ENCODE peak calls at places on chromosomes 11 and 22, in six cellular contexts. A, F, H, K, E and U are unnamed samples.

GRCh38 chr22:32987081-32987631 is 71.0 kb downstream of the SYN3 start:
- DNase-seq in E (no peak), F (no peak), H (no peak), K (no peak), A (no peak), U (no peak)

GRCh38 chr11:36219996-36220395 is 69.2 kb downstream of the COMMD9 start:
- DNase-seq in E (no peak), H (no peak), A (no peak), K (no peak), F (no peak), U (no peak)

GRCh38 chr11:130728185-130729160 is 187.8 kb downstream of the SNX19 start:
- DNase-seq in A (no peak), H (no peak), E (no peak), K (no peak), F (no peak), U (no peak)

GRCh38 chr11:110525883-110526282 is 96.1 kb downstream of the FDX1 start:
- DNase-seq in E (no peak), H (peak; percentile 72), A (no peak), F (no peak), K (no peak), U (no peak)

GRCh38 chr11:16606784-16607674 is 131.4 kb upstream of the C11orf58 start:
- DNase-seq in E (no peak), F (no peak), K (peak; percentile 55), A (peak; percentile 80), H (peak; percentile 30), U (peak; percentile 74)

GRCh38 chr11:10828407-10828806 is 19.7 kb upstream of the EIF4G2 start:
- DNase-seq in F (no peak), H (no peak), E (no peak), K (no peak), A (no peak), U (no peak)

GRCh38 chr11:12019867-12020416 is 11.5 kb upstream of the DKK3 start:
- DNase-seq in K (no peak), H (no peak), E (no peak), A (no peak), F (no peak), U (no peak)

GRCh38 chr11:25547293-25547692 is 784.6 kb upstream of the ANO3 start:
- DNase-seq in H (no peak), K (no peak), F (no peak), E (no peak), A (no peak), U (no peak)

GRCh38 chr11:131561486-131561885 is 191.1 kb downstream of the NTM start:
- DNase-seq in F (no peak), K (no peak), E (no peak), A (no peak), H (no peak), U (no peak)

GRCh38 chr22:43529954-43530863 is 118.4 kb downstream of the MPPED1 start:
- DNase-seq in H (no peak), A (no peak), K (no peak), F (no peak), E (no peak), U (no peak)

GRCh38 chr22:41401781-41402648 is 20.3 kb downstream of the TEF start:
- DNase-seq in A (peak; percentile 86), F (no peak), E (no peak), H (peak; percentile 49), K (no peak), U (no peak)

GRCh38 chr11:11782532-11783110 is 59.2 kb upstream of the USP47 start:
- DNase-seq in H (no peak), F (no peak), A (no peak), E (no peak), K (no peak), U (no peak)

GRCh38 chr11:77223797-77224196 is 77.7 kb downstream of the GDPD4 start:
- DNase-seq in K (no peak), A (no peak), F (no peak), H (no peak), E (no peak), U (no peak)

GRCh38 chr11:76783294-76783900 is at the start of gene TSKU:
- DNase-seq in E (no peak), H (peak; percentile 47), A (peak; percentile 80), K (peak; percentile 67), F (no peak), U (peak; percentile 85)

GRCh38 chr11:83836883-83837654 is 550.9 kb upstream of the CCDC90B start:
- DNase-seq in K (peak; percentile 39), A (no peak), E (peak; percentile 63), H (peak; percentile 46), F (no peak), U (no peak)

GRCh38 chr22:26585104-26585790 is 4.7 kb downstream of the TPST2 start:
- DNase-seq in E (no peak), K (no peak), H (peak; percentile 79), A (peak; percentile 81), F (no peak), U (no peak)

GRCh38 chr22:33180371-33180770 is 122.2 kb upstream of the SYN3 start:
- DNase-seq in F (no peak), K (no peak), H (no peak), A (no peak), E (no peak), U (no peak)

GRCh38 chr11:111983187-111983986 is 41.8 kb upstream of the DLAT start:
- DNase-seq in K (peak; percentile 48), E (no peak), A (peak; percentile 80), H (peak; percentile 46), F (no peak), U (no peak)

GRCh38 chr11:33657757-33658156 is 42.9 kb downstream of the C11orf91 start:
- DNase-seq in F (no peak), A (no peak), K (no peak), H (no peak), E (no peak), U (no peak)

GRCh38 chr22:23834406-23834805 is 4.4 kb downstream of the DERL3 start:
- DNase-seq in H (no peak), E (no peak), A (peak; percentile 48), K (no peak), F (peak; percentile 76), U (no peak)

GRCh38 chr11:65786786-65787636 is at the start of gene OVOL1:
- DNase-seq in A (peak; percentile 91), E (no peak), K (no peak), F (peak; percentile 80), H (no peak), U (no peak)

GRCh38 chr11:94034207-94034606 is 13.1 kb downstream of the HEPHL1 start:
- DNase-seq in A (no peak), K (no peak), F (no peak), E (no peak), H (no peak), U (no peak)

DNA sequence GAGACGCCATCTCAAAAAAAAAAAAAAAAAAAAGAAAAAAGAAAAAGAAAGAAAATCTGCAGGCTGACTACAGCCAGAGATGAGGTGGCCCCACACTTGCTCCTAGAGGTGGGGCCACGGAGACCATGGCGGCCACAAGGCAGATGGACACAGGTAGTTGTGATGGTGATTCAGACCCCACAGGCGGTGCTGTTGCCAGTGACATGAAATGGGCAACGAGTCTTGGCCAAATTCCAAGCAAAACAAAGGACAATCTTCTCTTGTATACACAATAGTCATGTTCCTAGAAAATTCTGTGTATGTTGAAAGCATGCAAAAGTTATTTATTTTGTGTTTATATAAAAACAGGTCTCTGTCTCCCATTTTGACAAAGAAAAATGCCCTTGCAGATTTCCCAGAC is 22.6 kb upstream of the DAGLA start:
- DNase-seq in H (no peak), K (no peak), F (no peak), A (no peak), E (no peak), U (no peak)
- TF ChIP-seq CTCF in H (no peak), K (no peak), F (no peak), A (no peak), E (no peak), U (no peak)

GRCh38 chr22:28241637-28242290 is 322.7 kb upstream of the PITPNB start:
- DNase-seq in F (no peak), H (no peak), K (no peak), A (no peak), E (no peak), U (no peak)
- TF ChIP-seq CTCF in F (no peak), H (no peak), K (no peak), A (no peak), E (no peak), U (no peak)

DNA sequence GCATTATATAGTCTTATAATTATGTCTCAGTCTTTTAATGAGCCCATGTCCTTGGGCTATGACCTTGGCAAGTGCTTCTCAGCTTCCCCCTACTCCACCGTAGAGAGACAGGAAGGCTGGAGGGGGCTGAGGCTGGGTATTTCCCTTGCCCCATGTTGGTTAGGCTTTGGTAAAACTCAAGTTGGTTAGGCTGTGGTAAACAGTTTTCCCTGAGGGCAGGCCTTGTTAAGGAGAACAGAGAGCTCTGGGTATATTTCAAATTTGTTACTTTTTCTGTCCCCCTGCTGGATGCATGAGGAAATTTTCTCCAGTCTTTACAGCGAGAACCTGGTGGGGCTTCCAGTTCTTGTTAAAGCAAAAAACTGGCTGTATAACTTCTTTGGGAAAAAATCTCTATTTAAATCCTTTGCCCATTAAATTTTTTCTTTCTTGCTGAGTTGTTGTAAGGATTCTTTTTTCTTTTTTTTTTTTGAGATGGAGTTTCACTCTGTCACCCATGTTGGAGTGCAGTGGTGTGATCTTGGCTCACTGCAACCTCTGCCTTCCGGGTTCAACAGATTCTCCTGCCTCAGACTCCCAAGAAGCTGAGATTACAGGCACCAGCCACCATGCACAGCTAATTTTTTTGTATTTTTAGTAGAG is 12.2 kb upstream of the DCHS1 start:
- DNase-seq in A (no peak), K (no peak), F (no peak), E (peak; percentile 86), H (peak; percentile 43), U (no peak)
- TF ChIP-seq CTCF in A (peak; percentile 68), K (peak; percentile 66), F (peak; percentile 29), E (peak; percentile 41), H (peak; percentile 56), U (peak; percentile 77)

GRCh38 chr11:135075740-135076139 is 663.7 kb upstream of the B3GAT1 start:
- DNase-seq in E (peak; percentile 71), F (no peak), K (peak; percentile 38), A (peak; percentile 86), H (peak; percentile 35), U (no peak)
- TF ChIP-seq CTCF in E (peak; percentile 70), F (peak; percentile 2), K (peak; percentile 63), A (peak; percentile 65), H (peak; percentile 52), U (peak; percentile 67)

GRCh38 chr11:122168218-122168617 is 52.2 kb upstream of the BLID start:
- DNase-seq in K (no peak), H (no peak), F (no peak), A (no peak), E (no peak), U (no peak)
- TF ChIP-seq CTCF in K (no peak), H (no peak), F (no peak), A (no peak), E (no peak), U (no peak)

DNA sequence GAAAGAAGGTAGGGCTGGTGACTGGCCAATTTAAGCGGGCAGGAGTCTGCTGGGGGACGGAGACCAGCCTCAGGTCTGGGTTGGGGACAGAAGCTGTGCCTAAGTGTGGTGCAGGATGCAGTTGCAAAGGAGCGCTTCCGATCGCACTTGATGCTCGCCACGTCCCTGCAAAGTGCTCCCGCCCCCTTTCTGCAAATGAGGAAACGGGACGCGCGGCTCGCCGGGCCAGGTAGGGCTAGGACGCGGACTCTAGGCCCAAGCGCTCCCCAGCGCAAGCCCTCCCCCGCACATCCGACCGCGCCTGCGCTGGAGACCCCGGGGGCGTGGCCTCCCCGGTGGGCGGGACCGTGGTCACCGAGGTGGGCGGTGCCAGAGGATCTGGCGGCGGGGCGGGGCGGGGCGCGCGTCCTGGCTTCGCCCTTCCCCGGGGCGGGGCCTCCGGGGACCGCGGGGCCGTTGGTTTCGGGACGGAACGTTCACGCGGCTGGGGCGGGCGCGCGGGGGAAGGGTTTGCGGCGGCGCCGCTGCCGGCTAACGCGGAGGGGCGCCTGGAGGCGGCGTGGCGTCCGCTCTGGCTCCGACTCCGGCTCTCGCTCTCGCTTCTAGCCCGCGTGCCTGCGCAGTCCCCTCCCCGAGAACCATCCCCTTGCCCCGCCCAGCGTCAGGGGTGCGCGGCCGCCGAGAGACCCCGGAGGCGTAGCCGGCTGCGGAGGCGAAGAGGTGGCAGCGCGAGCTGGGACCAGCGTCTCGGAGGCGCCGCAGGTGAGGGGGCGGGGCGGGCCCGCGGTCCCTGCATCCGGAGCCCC is at the start of gene FAM118A:
- DNase-seq in A (peak; percentile 97), F (peak; percentile 94), H (peak; percentile 93), K (peak; percentile 99), E (peak; percentile 96), U (peak; percentile 100)
- TF ChIP-seq CTCF in A (peak; percentile 12), F (no peak), H (no peak), K (no peak), E (no peak), U (peak; percentile 14)